ENCODE peak calls at places on chromosomes 2 and 18, in four cellular contexts. I is choroid plexus epithelial cell; W is Calu3; S is stimulated activated CD8-positive, alpha-beta memory T cell treated with anti-CD3 and anti-CD28 coated beads, Interleukin-7, amount 100 ng/mL, for 1 hour. M is an unnamed sample.

GRCh38 chr2:96342085-96342484 is 6.5 kb downstream of the NCAPH start:
- DNase-seq in I (peak; percentile 94), W (peak; percentile 35), S (no peak), M (peak; percentile 52)

GRCh38 chr2:159051133-159051532 is 82.7 kb downstream of the TANC1 start:
- DNase-seq in I (no peak), W (no peak), S (no peak), M (no peak)

GRCh38 chr2:232437130-232437620 is 18.8 kb upstream of the ALPI start:
- DNase-seq in I (no peak), W (no peak), S (no peak), M (no peak)

GRCh38 chr2:69518836-69519235 is 81.6 kb upstream of the NFU1 start:
- DNase-seq in I (no peak), W (no peak), S (no peak), M (no peak)

GRCh38 chr2:100135415-100135814 is 7.0 kb downstream of the AFF3 start:
- DNase-seq in I (no peak), W (no peak), S (no peak), M (no peak)

GRCh38 chr2:222239091-222239490 is 59.7 kb downstream of the PAX3 start:
- DNase-seq in I (no peak), W (no peak), S (no peak), M (no peak)

GRCh38 chr18:77749189-77749588 is 499.5 kb downstream of the GALR1 start:
- DNase-seq in I (peak; percentile 4), W (no peak), S (no peak), M (no peak)

GRCh38 chr2:675051-675450 is 2.2 kb downstream of the TMEM18 start:
- DNase-seq in I (no peak), W (no peak), S (no peak), M (no peak)

GRCh38 chr2:118774458-118775133 is 72.9 kb downstream of the EN1 start:
- DNase-seq in I (peak; percentile 58), W (peak; percentile 71), S (no peak), M (no peak)

GRCh38 chr2:144162652-144163051 is 357.3 kb downstream of the ZEB2 start:
- DNase-seq in I (peak; percentile 23), W (peak; percentile 53), S (peak; percentile 10), M (peak; percentile 15)

GRCh38 chr2:68569604-68570003 is 73.8 kb upstream of the PROKR1 start:
- DNase-seq in I (peak; percentile 42), W (no peak), S (no peak), M (no peak)

GRCh38 chr18:12838178-12838634 is 45.8 kb downstream of the PTPN2 start:
- DNase-seq in I (peak; percentile 91), W (peak; percentile 93), S (no peak), M (no peak)

GRCh38 chr18:12791631-12792030 is 88.8 kb downstream of the PSMG2 start:
- DNase-seq in I (no peak), W (no peak), S (no peak), M (no peak)

GRCh38 chr2:239035361-239035814 is 187.5 kb downstream of the TWIST2 start:
- DNase-seq in I (peak; percentile 13), W (peak; percentile 78), S (peak; percentile 47), M (peak; percentile 36)

GRCh38 chr2:101241158-101241557 is 11.5 kb upstream of the CNOT11 start:
- DNase-seq in I (no peak), W (no peak), S (no peak), M (no peak)

GRCh38 chr2:45992021-45992745 is 305.0 kb upstream of the EPAS1 start:
- DNase-seq in I (peak; percentile 30), W (peak; percentile 39), S (no peak), M (no peak)

GRCh38 chr2:96962567-96963203 is 23.7 kb downstream of the FAM178B start:
- DNase-seq in I (no peak), W (no peak), S (peak; percentile 52), M (peak; percentile 63)

GRCh38 chr2:74146929-74147728 is 583 bp downstream of the BOLA3 start:
- DNase-seq in I (peak; percentile 46), W (no peak), S (no peak), M (peak; percentile 22)

GRCh38 chr18:22170421-22171262 is 1.3 kb downstream of the GATA6 start:
- DNase-seq in I (peak; percentile 80), W (no peak), S (no peak), M (no peak)

GRCh38 chr18:12254137-12254819 is at the start of gene CIDEA:
- DNase-seq in I (no peak), W (no peak), S (no peak), M (no peak)

GRCh38 chr2:233761040-233761769 is 1.1 kb downstream of the UGT1A1 start:
- DNase-seq in I (peak; percentile 48), W (no peak), S (no peak), M (no peak)

GRCh38 chr18:1270081-1270480 is 365.4 kb downstream of the ADCYAP1 start:
- DNase-seq in I (no peak), W (no peak), S (no peak), M (no peak)

GRCh38 chr2:200129756-200130462 is 174.5 kb downstream of the MAIP1 start:
- DNase-seq in I (peak; percentile 25), W (no peak), S (no peak), M (no peak)

GRCh38 chr2:2048461-2048860 is 282.6 kb downstream of the MYT1L start:
- DNase-seq in I (no peak), W (no peak), S (no peak), M (no peak)

GRCh38 chr2:28346587-28346986 is 46.1 kb upstream of the FOSL2 start:
- DNase-seq in I (peak; percentile 61), W (no peak), S (no peak), M (no peak)

GRCh38 chr2:206323486-206323885 is 49.0 kb downstream of the ZDBF2 start:
- DNase-seq in I (no peak), W (no peak), S (no peak), M (no peak)

GRCh38 chr2:1964659-1965058 is 220.3 kb upstream of the PXDN start:
- DNase-seq in I (no peak), W (no peak), S (no peak), M (no peak)

GRCh38 chr2:207163053-207163814 is 2.5 kb downstream of the KLF7 start:
- DNase-seq in I (peak; percentile 94), W (peak; percentile 71), S (no peak), M (no peak)

GRCh38 chr2:69975136-69975852 is 13.9 kb upstream of the ASPRV1 start:
- DNase-seq in I (no peak), W (no peak), S (no peak), M (no peak)

GRCh38 chr2:202009019-202009481 is 24.6 kb upstream of the FZD7 start:
- DNase-seq in I (peak; percentile 38), W (no peak), S (no peak), M (no peak)

GRCh38 chr2:15638720-15639119 is 47.1 kb downstream of the DDX1 start:
- DNase-seq in I (peak; percentile 56), W (no peak), S (no peak), M (no peak)

GRCh38 chr2:95372845-95373244 is 29.7 kb upstream of the FAHD2A start:
- DNase-seq in I (no peak), W (no peak), S (no peak), M (no peak)

M was measured in central memory CD8-positive, alpha-beta T cell.